ENCODE peak calls at places on chromosomes 16 and 17, in ten cellular contexts. S is ascending aorta, P is cardiac fibroblast, O is IMR-90, R is cardiac muscle cell, Y is PC-3, N is DND-41, X is pancreas, G is sigmoid colon, A is heart right ventricle. Z is an unnamed sample.

GRCh38 chr17:6713130-6713917 is at the start of gene SLC13A5:
- DNase-seq in N (no peak), Y (no peak), O (no peak), S (no peak), P (peak; percentile 16), R (peak; percentile 41), X (peak; percentile 63), G (no peak), A (no peak), Z (peak; percentile 21)

GRCh38 chr16:67395105-67395457 is 1.8 kb upstream of the TPPP3 start:
- DNase-seq in X (peak; percentile 61), S (no peak), P (no peak), O (no peak), A (no peak), G (no peak), Y (no peak), N (no peak), R (no peak), Z (no peak)

GRCh38 chr17:50046179-50046578 is 9.7 kb upstream of the ITGA3 start:
- DNase-seq in S (no peak), R (no peak), Y (no peak), G (no peak), X (no peak), A (no peak), P (no peak), N (no peak), O (no peak), Z (no peak)

GRCh38 chr17:79476074-79476473 is 134.8 kb downstream of the RBFOX3 start:
- DNase-seq in O (no peak), R (no peak), Y (no peak), A (no peak), S (no peak), G (no peak), X (no peak), P (no peak), N (no peak), Z (no peak)

GRCh38 chr17:68792042-68792685 is 163.0 kb downstream of the ABCA8 start:
- DNase-seq in G (no peak), S (no peak), N (no peak), X (no peak), Y (no peak), P (peak; percentile 91), O (peak; percentile 51), A (no peak), R (peak; percentile 92), Z (no peak)

GRCh38 chr16:86044241-86044671 is 145.3 kb downstream of the IRF8 start:
- DNase-seq in A (no peak), P (peak; percentile 39), S (no peak), O (peak; percentile 64), Y (peak; percentile 6), N (peak; percentile 20), G (peak; percentile 78), X (no peak), R (peak; percentile 64), Z (peak; percentile 30)

GRCh38 chr17:42289863-42290165 is 1.5 kb downstream of the STAT5A start:
- DNase-seq in X (no peak), A (no peak), P (no peak), O (no peak), N (no peak), R (no peak), Y (no peak), S (no peak), G (peak; percentile 62), Z (no peak)

GRCh38 chr16:66568355-66568754 is 2.1 kb downstream of the CMTM1 start:
- DNase-seq in X (no peak), Y (no peak), N (no peak), G (no peak), R (no peak), O (peak; percentile 57), A (no peak), S (no peak), P (no peak), Z (no peak)

GRCh38 chr16:677306-678190 is 2.1 kb downstream of the RHBDL1 start:
- DNase-seq in P (no peak), N (no peak), O (no peak), Y (no peak), G (no peak), R (no peak), A (no peak), S (no peak), X (no peak), Z (no peak)

GRCh38 chr17:82658331-82658730 is 10.1 kb upstream of the WDR45B start:
- DNase-seq in R (no peak), A (no peak), S (no peak), N (no peak), O (no peak), Y (no peak), X (peak; percentile 46), G (no peak), P (no peak), Z (no peak)

GRCh38 chr16:48381201-48381600 is 4.0 kb downstream of the SIAH1 start:
- DNase-seq in O (peak; percentile 44), P (no peak), N (no peak), X (no peak), R (peak; percentile 52), A (no peak), G (no peak), S (no peak), Y (no peak), Z (no peak)

GRCh38 chr16:75340715-75341500 is 89.5 kb upstream of the BCAR1 start:
- DNase-seq in N (no peak), Y (peak; percentile 21), P (peak; percentile 51), R (peak; percentile 44), O (peak; percentile 43), S (no peak), A (no peak), X (no peak), G (no peak), Z (no peak)

GRCh38 chr16:78655481-78656114 is 556.1 kb downstream of the WWOX start:
- DNase-seq in R (no peak), O (no peak), X (no peak), N (no peak), Y (no peak), P (no peak), A (no peak), S (no peak), G (no peak), Z (no peak)

GRCh38 chr17:54848368-54848987 is 52.2 kb upstream of the TOM1L1 start:
- DNase-seq in R (no peak), S (no peak), P (no peak), N (no peak), X (no peak), A (no peak), O (no peak), G (no peak), Y (no peak), Z (no peak)

GRCh38 chr16:1991588-1992474 is 2.1 kb downstream of the SYNGR3 start:
- DNase-seq in Y (peak; percentile 63), A (peak; percentile 93), G (peak; percentile 94), X (peak; percentile 96), S (peak; percentile 75), P (peak; percentile 94), N (no peak), R (peak; percentile 95), O (peak; percentile 83), Z (peak; percentile 95)

GRCh38 chr17:75289122-75289831 is at the start of gene SLC25A19:
- DNase-seq in A (peak; percentile 99), G (peak; percentile 100), X (peak; percentile 91), S (peak; percentile 94), P (peak; percentile 99), Y (peak; percentile 99), R (peak; percentile 99), O (peak; percentile 98), N (peak; percentile 99), Z (peak; percentile 86)
- TF ChIP-seq CTCF in A (peak; percentile 16), G (no peak), X (no peak), S (no peak), P (no peak), Y (no peak), R (no peak), O (peak; percentile 19), N (peak; percentile 75), Z (no peak)

GRCh38 chr16:71440669-71441347 is 1.0 kb downstream of the TLE7 start:
- DNase-seq in X (no peak), P (no peak), S (no peak), A (no peak), R (no peak), G (no peak), Y (peak; percentile 12), N (no peak), O (no peak), Z (no peak)
- TF ChIP-seq CTCF in X (no peak), P (peak; percentile 5), S (no peak), A (no peak), R (peak; percentile 36), G (no peak), Y (peak; percentile 57), N (no peak), O (no peak), Z (no peak)

GRCh38 chr17:1620486-1620885 is 8.1 kb downstream of the SLC43A2 start:
- DNase-seq in X (no peak), R (no peak), N (no peak), S (no peak), P (no peak), A (no peak), G (no peak), Y (no peak), O (no peak), Z (no peak)

GRCh38 chr17:1621273-1621954 is 7.2 kb downstream of the SLC43A2 start:
- DNase-seq in O (no peak), G (no peak), N (no peak), P (no peak), Y (no peak), S (no peak), R (no peak), X (no peak), A (no peak), Z (no peak)

GRCh38 chr17:1612400-1612799 is 16.2 kb downstream of the SLC43A2 start:
- DNase-seq in S (no peak), O (no peak), Y (no peak), P (no peak), N (no peak), G (no peak), A (no peak), R (no peak), X (no peak), Z (no peak)

GRCh38 chr17:1623057-1623456 is 5.6 kb downstream of the SLC43A2 start:
- DNase-seq in Y (no peak), O (no peak), S (no peak), A (no peak), X (no peak), G (no peak), R (no peak), P (no peak), N (no peak), Z (no peak)

DNA sequence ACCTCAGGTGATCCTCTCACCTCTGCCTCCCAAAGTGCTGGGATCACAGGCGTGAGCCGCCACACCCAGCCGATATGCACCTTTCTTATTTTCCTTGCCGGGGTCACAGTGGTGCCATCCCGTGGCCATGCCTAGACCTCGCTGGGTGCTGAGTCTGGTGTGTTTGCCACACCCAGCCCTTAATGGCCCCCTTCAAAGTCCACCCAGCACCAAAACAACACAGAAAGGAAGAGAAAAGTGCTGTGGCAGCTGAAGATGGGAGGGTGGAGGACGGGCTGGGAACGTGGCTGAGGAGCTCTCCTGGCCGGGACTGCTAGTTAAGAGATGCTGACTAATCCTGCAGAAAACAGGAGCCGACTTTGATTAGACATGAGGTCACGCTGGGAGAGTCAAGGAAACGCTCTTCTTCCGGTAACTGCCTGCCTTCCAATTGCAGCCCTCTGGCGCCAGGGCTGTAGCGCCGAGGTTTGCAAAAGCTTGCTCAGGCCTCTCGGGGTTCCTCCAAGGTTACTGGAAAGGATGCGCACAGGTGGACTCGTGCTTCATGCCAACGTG is 10.9 kb downstream of the SLC43A2 start:
- DNase-seq in G (no peak), R (peak; percentile 89), S (no peak), P (peak; percentile 89), Y (no peak), X (no peak), O (peak; percentile 77), N (no peak), A (peak; percentile 48), Z (no peak)
- TF ChIP-seq CTCF in G (no peak), R (no peak), S (no peak), P (no peak), Y (no peak), X (no peak), O (peak; percentile 5), N (no peak), A (no peak), Z (no peak)

GRCh38 chr16:6976716-6977115 is 355.9 kb upstream of the RBFOX1 start:
- DNase-seq in O (no peak), X (no peak), Y (no peak), P (no peak), R (no peak), N (no peak), S (no peak), G (no peak), A (no peak), Z (no peak)
- TF ChIP-seq CTCF in O (no peak), X (no peak), Y (no peak), P (no peak), R (no peak), N (no peak), S (no peak), G (no peak), A (no peak), Z (no peak)

Z was measured in activated B cell treated with CpG ODN at 0.5 μM for 24 hours.